ENCODE peak calls at places on chromosome 3, in seven cellular contexts. I, H, N, T, E, L and B are unnamed samples.

GRCh38 chr3:61967937-61968336 is 405.4 kb downstream of the FEZF2 start:
- DNase-seq in H (no peak), I (no peak), E (no peak), N (no peak), T (no peak), L (no peak), B (no peak)

GRCh38 chr3:156675744-156676466 is 1.5 kb downstream of the TIPARP start:
- DNase-seq in L (peak; percentile 86), N (peak; percentile 70), T (peak; percentile 75), H (peak; percentile 51), E (no peak), I (peak; percentile 94), B (peak; percentile 91)

GRCh38 chr3:100027321-100027720 is 87.0 kb downstream of the FILIP1L start:
- DNase-seq in N (no peak), L (no peak), I (no peak), E (no peak), T (no peak), H (no peak), B (no peak)

GRCh38 chr3:170414202-170414663 is 4.4 kb upstream of the CLDN11 start:
- DNase-seq in L (peak; percentile 91), E (no peak), T (peak; percentile 63), I (peak; percentile 94), H (no peak), N (peak; percentile 55), B (peak; percentile 76)

GRCh38 chr3:20380310-20380709 is 194.3 kb upstream of the SGO1 start:
- DNase-seq in T (no peak), I (no peak), N (no peak), H (no peak), E (no peak), L (no peak), B (peak; percentile 11)

GRCh38 chr3:151838574-151839312 is 24.8 kb downstream of the AADAC start:
- DNase-seq in T (peak; percentile 89), E (no peak), I (peak; percentile 92), H (no peak), L (peak; percentile 82), N (peak; percentile 78), B (peak; percentile 76)

GRCh38 chr3:188037965-188038581 is 115.9 kb upstream of the LPP start:
- DNase-seq in H (no peak), I (peak; percentile 37), N (no peak), L (peak; percentile 46), E (no peak), T (no peak), B (no peak)

GRCh38 chr3:120596116-120596852 is at the start of gene NDUFB4:
- DNase-seq in H (peak; percentile 98), T (peak; percentile 99), I (peak; percentile 99), N (peak; percentile 92), E (peak; percentile 98), L (peak; percentile 97), B (peak; percentile 98)

GRCh38 chr3:131716007-131716406 is 213.2 kb upstream of the MRPL3 start:
- DNase-seq in I (peak; percentile 43), E (no peak), T (no peak), H (no peak), N (no peak), L (peak; percentile 39), B (no peak)

GRCh38 chr3:41711656-41712055 is 250.2 kb downstream of the ULK4 start:
- DNase-seq in H (no peak), L (peak; percentile 71), N (no peak), I (peak; percentile 60), T (no peak), E (no peak), B (peak; percentile 47)

DNA sequence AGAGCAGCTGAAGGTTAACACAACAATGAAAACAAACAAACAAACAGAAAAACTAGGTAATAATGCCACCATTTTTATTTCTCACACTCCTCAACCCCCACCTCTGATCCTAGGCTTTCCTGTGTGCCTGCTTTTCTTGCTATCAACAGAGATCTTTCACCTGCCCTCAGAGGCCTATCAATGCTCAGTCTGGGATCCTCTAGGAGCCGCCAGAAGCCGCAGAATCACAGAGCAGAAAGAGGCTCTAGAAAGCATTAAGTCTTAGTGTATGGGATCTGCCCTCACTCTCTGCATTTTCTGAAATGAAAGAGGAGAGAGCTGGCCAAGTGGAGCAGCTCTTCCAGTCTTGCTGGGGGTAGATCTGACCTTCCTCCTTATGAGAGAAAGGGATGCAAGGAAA is 306.8 kb downstream of the TUSC7 start:
- DNase-seq in H (no peak), N (no peak), I (peak; percentile 8), T (no peak), L (no peak), E (no peak), B (no peak)
- TF ChIP-seq CTCF in H (no peak), N (no peak), I (peak; percentile 13), T (no peak), L (no peak), E (no peak), B (no peak)

GRCh38 chr3:13420817-13421755 is 964 bp upstream of the NUP210 start:
- DNase-seq in T (no peak), N (no peak), L (no peak), I (no peak), E (no peak), H (no peak), B (no peak)
- TF ChIP-seq CTCF in T (no peak), N (no peak), L (no peak), I (no peak), E (no peak), H (no peak), B (no peak)

GRCh38 chr3:195855471-195856409 is 44.0 kb upstream of the MUC4 start:
- DNase-seq in I (no peak), T (no peak), N (peak; percentile 52), E (no peak), L (no peak), H (no peak), B (no peak)
- TF ChIP-seq CTCF in I (no peak), T (no peak), N (peak; percentile 32), E (no peak), L (no peak), H (no peak), B (peak; percentile 7)

GRCh38 chr3:31880482-31881078 is 100.5 kb downstream of the OSBPL10 start:
- DNase-seq in L (no peak), N (no peak), H (no peak), E (no peak), I (no peak), T (no peak), B (no peak)

GRCh38 chr3:31882895-31883294 is 98.2 kb downstream of the OSBPL10 start:
- DNase-seq in T (no peak), E (no peak), H (no peak), I (no peak), N (no peak), L (no peak), B (no peak)

GRCh38 chr3:31882431-31882830 is 98.6 kb downstream of the OSBPL10 start:
- DNase-seq in N (no peak), I (peak; percentile 8), T (peak; percentile 16), L (no peak), E (no peak), H (no peak), B (no peak)

GRCh38 chr3:31885235-31885634 is 95.8 kb downstream of the OSBPL10 start:
- DNase-seq in E (no peak), H (no peak), I (no peak), L (no peak), N (no peak), T (no peak), B (no peak)

DNA sequence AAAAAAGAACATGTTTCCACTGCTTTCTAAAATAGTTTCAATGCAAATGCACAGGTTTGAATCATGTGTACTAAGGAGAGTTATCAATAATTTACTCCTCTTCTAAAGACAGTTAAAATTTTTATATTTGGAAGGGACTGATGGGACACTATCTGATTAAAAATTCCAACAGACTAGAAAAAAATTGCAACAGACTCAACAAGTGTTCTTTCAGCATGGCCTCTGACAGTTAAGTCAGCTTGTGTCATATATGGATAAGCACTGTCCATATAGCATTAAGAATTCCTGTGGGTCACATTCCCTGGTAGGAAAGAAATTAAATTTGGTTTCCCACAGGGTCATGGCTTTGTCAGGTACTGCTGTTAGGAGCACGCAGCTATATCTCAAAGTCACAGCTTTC is 96.8 kb downstream of the OSBPL10 start:
- DNase-seq in T (no peak), E (no peak), I (no peak), H (no peak), L (no peak), N (no peak), B (no peak)
- TF ChIP-seq CTCF in T (no peak), E (no peak), I (no peak), H (no peak), L (no peak), N (no peak), B (no peak)

DNA sequence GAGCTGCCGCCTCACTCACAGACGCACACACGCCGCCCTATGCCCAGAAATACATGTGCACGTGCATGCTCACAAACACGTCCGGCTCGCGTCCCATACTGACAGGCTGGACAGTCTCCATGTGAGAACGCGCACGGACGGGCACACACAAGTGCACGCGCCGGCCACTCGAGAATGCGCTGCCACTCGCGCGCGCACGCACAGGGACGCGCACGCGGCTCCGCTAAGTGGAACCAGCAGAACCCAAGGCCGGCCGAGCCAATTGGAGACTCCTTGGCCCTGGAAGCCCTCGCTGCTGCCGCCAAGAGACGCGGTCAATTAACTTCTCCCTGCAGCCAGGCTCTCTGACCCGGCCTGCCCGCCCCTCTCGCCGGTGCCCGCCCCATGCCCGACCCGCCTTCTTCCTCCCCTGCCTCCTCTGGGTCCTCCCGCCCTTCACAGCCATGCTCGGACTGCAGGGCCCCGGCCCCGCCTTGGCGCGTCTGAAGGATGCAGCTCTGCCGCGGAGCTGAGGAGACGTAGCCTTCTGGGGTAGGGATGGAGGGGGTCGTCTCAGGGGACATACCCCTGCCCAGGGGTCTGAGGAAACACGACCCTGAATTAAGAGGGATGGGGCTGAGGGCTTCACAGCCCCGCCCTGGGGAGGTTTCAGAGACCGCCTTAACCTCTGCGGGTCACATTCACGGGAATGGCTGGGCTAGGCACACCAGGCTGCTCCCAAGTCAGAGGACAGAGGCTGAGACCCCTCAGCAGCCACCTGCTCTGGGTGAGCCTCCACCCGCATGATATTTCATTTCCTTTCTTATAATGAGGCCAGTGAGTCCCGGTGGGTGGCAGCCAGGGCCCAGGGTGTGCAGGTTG is 15.0 kb downstream of the PTH1R start:
- DNase-seq in L (peak; percentile 34), N (peak; percentile 71), I (peak; percentile 86), T (peak; percentile 74), H (peak; percentile 80), E (peak; percentile 83), B (peak; percentile 30)
- TF ChIP-seq CTCF in L (no peak), N (no peak), I (no peak), T (no peak), H (no peak), E (no peak), B (no peak)

GRCh38 chr3:66500575-66501482 is at the start of gene LRIG1:
- DNase-seq in T (peak; percentile 95), N (peak; percentile 99), I (peak; percentile 99), H (peak; percentile 100), E (peak; percentile 100), L (peak; percentile 99), B (peak; percentile 99)
- TF ChIP-seq CTCF in T (no peak), N (no peak), I (no peak), H (peak; percentile 41), E (peak; percentile 65), L (no peak), B (no peak)

GRCh38 chr3:10703875-10704274 is 112.2 kb upstream of the SLC6A11 start:
- DNase-seq in H (no peak), N (peak; percentile 6), E (no peak), I (peak; percentile 17), T (peak; percentile 52), L (peak; percentile 14), B (peak; percentile 39)
- TF ChIP-seq CTCF in H (no peak), N (no peak), E (peak; percentile 62), I (peak; percentile 6), T (no peak), L (peak; percentile 43), B (peak; percentile 68)